ENCODE peak calls at places on chromosome 21, in ten cellular contexts. O is lower lobe of right lung; I is effector CD4-positive, alpha-beta T cell; X is HFF-Myc; Y is activated CD4-positive, alpha-beta T cell treated with anti-CD3 and anti-CD28 coated beads, Interleukin-2, amount 50 U/mL, for 1 hour; D is T-helper 1 cell; T is EH; R is GM12865; U is left kidney; A is COR-L47. C is an unnamed sample.

GRCh38 chr21:30227633-30228404 is 11.9 kb upstream of the CLDN8 start:
- DNase-seq in T (peak; percentile 24), O (no peak), A (no peak), I (no peak), X (peak; percentile 83), D (no peak), U (no peak), R (no peak), Y (no peak), C (no peak)

GRCh38 chr21:46518983-46519583 is 60.4 kb downstream of the DIP2A start:
- DNase-seq in O (no peak), U (peak; percentile 35), Y (no peak), I (no peak), A (no peak), T (peak; percentile 45), X (no peak), D (no peak), R (no peak), C (no peak)

GRCh38 chr21:31873275-31873695 is 465 bp downstream of the HUNK start:
- DNase-seq in D (no peak), T (no peak), I (no peak), A (peak; percentile 31), R (no peak), O (no peak), X (no peak), U (peak; percentile 84), Y (no peak), C (no peak)

GRCh38 chr21:23801292-23801691 is 1806.0 kb downstream of the MRPL39 start:
- DNase-seq in X (no peak), T (no peak), I (no peak), R (no peak), A (no peak), O (no peak), Y (no peak), U (no peak), D (no peak), C (no peak)

GRCh38 chr21:15496896-15497295 is 232.9 kb upstream of the USP25 start:
- DNase-seq in R (no peak), X (no peak), A (no peak), O (no peak), D (no peak), Y (no peak), U (no peak), I (no peak), T (no peak), C (no peak)

GRCh38 chr21:28509031-28509430 is 483.6 kb downstream of the LTN1 start:
- DNase-seq in D (no peak), T (no peak), R (no peak), O (no peak), Y (no peak), A (no peak), I (no peak), X (no peak), U (no peak), C (no peak)

GRCh38 chr21:40678681-40679284 is 168.2 kb downstream of the DSCAM start:
- DNase-seq in T (no peak), Y (no peak), A (no peak), U (no peak), O (no peak), I (no peak), X (no peak), R (no peak), D (no peak), C (no peak)

GRCh38 chr21:29077651-29078090 is 4.2 kb upstream of the CCT8 start:
- DNase-seq in R (peak; percentile 77), X (no peak), A (peak; percentile 61), O (no peak), I (no peak), D (no peak), U (peak; percentile 77), T (peak; percentile 54), Y (no peak), C (no peak)

GRCh38 chr21:26506951-26507350 is 66.1 kb downstream of the CYYR1 start:
- DNase-seq in X (no peak), Y (no peak), D (no peak), R (no peak), U (no peak), I (no peak), T (peak; percentile 50), O (no peak), A (no peak), C (no peak)